ENCODE peak calls at places on chromosome 11, in eight cellular contexts. F is COR-L47; D is effector CD4-positive, alpha-beta T cell; W is LoVo; R is HTR-8/SVneo; P is cardiac muscle cell; V is left cardiac atrium; T is ACHN. C is an unnamed sample.

GRCh38 chr11:43517518-43517917 is 158.8 kb downstream of the TTC17 start:
- DNase-seq in F (no peak), D (no peak), W (no peak), R (no peak), P (no peak), V (no peak), T (peak; percentile 3), C (no peak)

GRCh38 chr11:11942668-11943067 is 65.8 kb downstream of the DKK3 start:
- DNase-seq in F (no peak), D (no peak), W (no peak), R (no peak), P (no peak), V (no peak), T (no peak), C (no peak)

GRCh38 chr11:12109591-12110196 is 696 bp upstream of the MICAL2 start:
- DNase-seq in F (no peak), D (no peak), W (no peak), R (no peak), P (no peak), V (no peak), T (no peak), C (no peak)

GRCh38 chr11:131951146-131951545 is 580.7 kb downstream of the NTM start:
- DNase-seq in F (no peak), D (no peak), W (no peak), R (no peak), P (no peak), V (no peak), T (no peak), C (no peak)

GRCh38 chr11:13947379-13947778 is 15.1 kb upstream of the SPON1 start:
- DNase-seq in F (no peak), D (no peak), W (no peak), R (no peak), P (no peak), V (no peak), T (no peak), C (no peak)

GRCh38 chr11:11580831-11581492 is 40.8 kb downstream of the GALNT18 start:
- DNase-seq in F (peak; percentile 30), D (no peak), W (no peak), R (no peak), P (no peak), V (no peak), T (no peak), C (no peak)

GRCh38 chr11:108196901-108197300 is 25.5 kb downstream of the NPAT start:
- DNase-seq in F (no peak), D (no peak), W (no peak), R (no peak), P (no peak), V (no peak), T (no peak), C (no peak)

GRCh38 chr11:119376197-119376847 is 5.2 kb downstream of the USP2 start:
- DNase-seq in F (peak; percentile 90), D (no peak), W (no peak), R (no peak), P (no peak), V (peak; percentile 51), T (no peak), C (no peak)

GRCh38 chr11:16779436-16779835 is 41.0 kb downstream of the C11orf58 start:
- DNase-seq in F (no peak), D (no peak), W (no peak), R (no peak), P (no peak), V (no peak), T (no peak), C (no peak)

GRCh38 chr11:125370561-125371389 is 125.3 kb downstream of the FEZ1 start:
- DNase-seq in F (peak; percentile 17), D (no peak), W (no peak), R (no peak), P (no peak), V (no peak), T (no peak), C (no peak)

GRCh38 chr11:128904303-128904871 is 13.2 kb downstream of the KCNJ5 start:
- DNase-seq in F (no peak), D (no peak), W (no peak), R (peak; percentile 9), P (no peak), V (no peak), T (no peak), C (no peak)